ENCODE peak calls at places on chromosomes 7 and 10, in eight cellular contexts. One of them, this sample, is unnamed.

GRCh38 chr7:2641406-2642393 is 9.9 kb downstream of the TTYH3 start:
- DNase-seq in prostate gland: peak
- DNase-seq in fibroblast of pulmonary artery: peak
- DNase-seq in fibroblast of the conjunctiva: peak
- DNase-seq in kidney glomerular epithelial cell: peak
- DNase-seq in lung: peak
- DNase-seq in skeletal muscle cell: peak
- DNase-seq in HEK293T: no peak
- DNase-seq in this sample: no peak

GRCh38 chr7:10940748-10941358 is 32.8 kb upstream of the PHF14 start:
- DNase-seq in kidney glomerular epithelial cell: no peak
- DNase-seq in HEK293T: peak
- DNase-seq in fibroblast of pulmonary artery: no peak
- DNase-seq in prostate gland: peak
- DNase-seq in fibroblast of the conjunctiva: no peak
- DNase-seq in lung: no peak
- DNase-seq in skeletal muscle cell: no peak
- DNase-seq in this sample: peak

GRCh38 chr10:61643316-61643751 is 19.4 kb upstream of the CABCOCO1 start:
- DNase-seq in kidney glomerular epithelial cell: peak
- DNase-seq in fibroblast of pulmonary artery: peak
- DNase-seq in prostate gland: no peak
- DNase-seq in skeletal muscle cell: peak
- DNase-seq in lung: no peak
- DNase-seq in HEK293T: no peak
- DNase-seq in fibroblast of the conjunctiva: peak
- DNase-seq in this sample: no peak

GRCh38 chr7:36115448-36116321 is 37.4 kb upstream of the EEPD1 start:
- DNase-seq in lung: peak
- DNase-seq in fibroblast of pulmonary artery: peak
- DNase-seq in prostate gland: no peak
- DNase-seq in kidney glomerular epithelial cell: peak
- DNase-seq in skeletal muscle cell: peak
- DNase-seq in fibroblast of the conjunctiva: peak
- DNase-seq in HEK293T: no peak
- DNase-seq in this sample: peak

GRCh38 chr10:28179490-28180099 is 123.3 kb downstream of the MPP7 start:
- DNase-seq in skeletal muscle cell: no peak
- DNase-seq in HEK293T: peak
- DNase-seq in fibroblast of the conjunctiva: peak
- DNase-seq in kidney glomerular epithelial cell: peak
- DNase-seq in lung: no peak
- DNase-seq in prostate gland: peak
- DNase-seq in fibroblast of pulmonary artery: peak
- DNase-seq in this sample: peak

GRCh38 chr10:109732254-109732653 is 191.1 kb downstream of the XPNPEP1 start:
- DNase-seq in skeletal muscle cell: no peak
- DNase-seq in kidney glomerular epithelial cell: no peak
- DNase-seq in fibroblast of pulmonary artery: no peak
- DNase-seq in fibroblast of the conjunctiva: no peak
- DNase-seq in lung: no peak
- DNase-seq in HEK293T: no peak
- DNase-seq in prostate gland: no peak
- DNase-seq in this sample: no peak

GRCh38 chr10:1551636-1552338 is 185.5 kb downstream of the ADARB2 start:
- DNase-seq in lung: no peak
- DNase-seq in kidney glomerular epithelial cell: no peak
- DNase-seq in skeletal muscle cell: no peak
- DNase-seq in HEK293T: no peak
- DNase-seq in prostate gland: no peak
- DNase-seq in fibroblast of pulmonary artery: no peak
- DNase-seq in fibroblast of the conjunctiva: no peak
- DNase-seq in this sample: no peak

GRCh38 chr10:72353963-72354355 is 760 bp downstream of the DNAJB12 start:
- DNase-seq in prostate gland: no peak
- DNase-seq in lung: no peak
- DNase-seq in skeletal muscle cell: no peak
- DNase-seq in fibroblast of pulmonary artery: peak
- DNase-seq in kidney glomerular epithelial cell: no peak
- DNase-seq in fibroblast of the conjunctiva: no peak
- DNase-seq in HEK293T: peak
- DNase-seq in this sample: no peak

GRCh38 chr7:155731375-155731774 is 80.9 kb downstream of the SHH start:
- DNase-seq in prostate gland: no peak
- DNase-seq in skeletal muscle cell: no peak
- DNase-seq in lung: no peak
- DNase-seq in HEK293T: no peak
- DNase-seq in kidney glomerular epithelial cell: no peak
- DNase-seq in fibroblast of the conjunctiva: no peak
- DNase-seq in fibroblast of pulmonary artery: peak
- DNase-seq in this sample: peak

GRCh38 chr10:29266641-29267040 is 22.2 kb upstream of the LYZL1 start:
- DNase-seq in skeletal muscle cell: no peak
- DNase-seq in fibroblast of the conjunctiva: peak
- DNase-seq in prostate gland: no peak
- DNase-seq in kidney glomerular epithelial cell: no peak
- DNase-seq in lung: no peak
- DNase-seq in HEK293T: no peak
- DNase-seq in fibroblast of pulmonary artery: no peak
- DNase-seq in this sample: no peak

GRCh38 chr10:93106631-93107072 is 33.0 kb downstream of the CYP26A1 start:
- DNase-seq in prostate gland: no peak
- DNase-seq in fibroblast of the conjunctiva: no peak
- DNase-seq in kidney glomerular epithelial cell: no peak
- DNase-seq in fibroblast of pulmonary artery: peak
- DNase-seq in skeletal muscle cell: no peak
- DNase-seq in lung: no peak
- DNase-seq in HEK293T: no peak
- DNase-seq in this sample: no peak

GRCh38 chr10:75904499-75905283 is 473.3 kb downstream of the LRMDA start:
- DNase-seq in HEK293T: peak
- DNase-seq in prostate gland: no peak
- DNase-seq in skeletal muscle cell: no peak
- DNase-seq in fibroblast of pulmonary artery: no peak
- DNase-seq in fibroblast of the conjunctiva: no peak
- DNase-seq in kidney glomerular epithelial cell: no peak
- DNase-seq in lung: no peak
- DNase-seq in this sample: no peak

GRCh38 chr10:88881335-88881734 is 1.3 kb downstream of the STAMBPL1 start:
- DNase-seq in fibroblast of pulmonary artery: no peak
- DNase-seq in fibroblast of the conjunctiva: no peak
- DNase-seq in lung: no peak
- DNase-seq in HEK293T: no peak
- DNase-seq in prostate gland: no peak
- DNase-seq in skeletal muscle cell: no peak
- DNase-seq in kidney glomerular epithelial cell: peak
- DNase-seq in this sample: no peak

GRCh38 chr10:103635580-103635979 is 142.1 kb downstream of the NEURL1 start:
- DNase-seq in fibroblast of the conjunctiva: no peak
- DNase-seq in kidney glomerular epithelial cell: no peak
- DNase-seq in HEK293T: no peak
- DNase-seq in prostate gland: no peak
- DNase-seq in lung: no peak
- DNase-seq in skeletal muscle cell: no peak
- DNase-seq in fibroblast of pulmonary artery: no peak
- DNase-seq in this sample: no peak

GRCh38 chr10:8063935-8064334 is 9.4 kb downstream of the GATA3 start:
- DNase-seq in lung: no peak
- DNase-seq in prostate gland: no peak
- DNase-seq in kidney glomerular epithelial cell: no peak
- DNase-seq in skeletal muscle cell: no peak
- DNase-seq in fibroblast of pulmonary artery: no peak
- DNase-seq in HEK293T: no peak
- DNase-seq in fibroblast of the conjunctiva: no peak
- DNase-seq in this sample: no peak

This sample was measured in RWPE1.